ENCODE peak calls at places on chromosomes 2 and 18, in seven cellular contexts. Q, G, O, H, N, D and B are unnamed samples.

GRCh38 chr18:12839526-12840196 is 44.4 kb downstream of the PTPN2 start:
- DNase-seq in Q (no peak), G (no peak), O (peak; percentile 83), H (no peak), N (no peak), D (no peak), B (peak; percentile 70)

GRCh38 chr2:121346886-121347285 is 61.9 kb upstream of the TFCP2L1 start:
- DNase-seq in Q (no peak), G (no peak), O (no peak), H (no peak), N (no peak), D (no peak), B (no peak)

GRCh38 chr2:96642564-96643350 is at the start of gene FER1L5:
- DNase-seq in Q (no peak), G (peak; percentile 82), O (no peak), H (no peak), N (peak; percentile 44), D (peak; percentile 63), B (no peak)

GRCh38 chr2:54639609-54640008 is 83.9 kb upstream of the EML6 start:
- DNase-seq in Q (no peak), G (no peak), O (no peak), H (no peak), N (peak; percentile 57), D (peak; percentile 16), B (no peak)

GRCh38 chr2:6143812-6144211 is 451.6 kb downstream of the SOX11 start:
- DNase-seq in Q (no peak), G (no peak), O (no peak), H (no peak), N (no peak), D (no peak), B (no peak)

GRCh38 chr2:7444614-7445013 is 527.4 kb downstream of the RNF144A start:
- DNase-seq in Q (no peak), G (no peak), O (no peak), H (no peak), N (no peak), D (no peak), B (no peak)

GRCh38 chr18:8474661-8475060 is 134.6 kb upstream of the RAB12 start:
- DNase-seq in Q (no peak), G (no peak), O (no peak), H (no peak), N (no peak), D (no peak), B (no peak)

GRCh38 chr2:235263205-235264120 is 230.4 kb upstream of the AGAP1 start:
- DNase-seq in Q (no peak), G (peak; percentile 38), O (no peak), H (no peak), N (peak; percentile 91), D (peak; percentile 93), B (no peak)

GRCh38 chr2:234502285-234502918 is 5.5 kb upstream of the ARL4C start:
- DNase-seq in Q (no peak), G (no peak), O (no peak), H (no peak), N (no peak), D (peak; percentile 92), B (no peak)

GRCh38 chr18:79513381-79514081 is 117.8 kb downstream of the NFATC1 start:
- DNase-seq in Q (no peak), G (peak; percentile 19), O (no peak), H (peak; percentile 56), N (no peak), D (no peak), B (no peak)

GRCh38 chr18:9619545-9619944 is 5.2 kb upstream of the PPP4R1 start:
- DNase-seq in Q (no peak), G (no peak), O (no peak), H (no peak), N (no peak), D (peak; percentile 92), B (no peak)

GRCh38 chr2:10389596-10389995 is 58.5 kb downstream of the ODC1 start:
- DNase-seq in Q (no peak), G (no peak), O (no peak), H (no peak), N (no peak), D (peak; percentile 28), B (no peak)

GRCh38 chr2:239374896-239375277 is 25.9 kb downstream of the HDAC4 start:
- DNase-seq in Q (no peak), G (no peak), O (no peak), H (no peak), N (peak; percentile 19), D (no peak), B (no peak)

GRCh38 chr2:1491751-1492150 is 78.5 kb downstream of the TPO start:
- DNase-seq in Q (no peak), G (no peak), O (no peak), H (peak; percentile 61), N (no peak), D (no peak), B (no peak)

GRCh38 chr2:13522917-13523821 is 806.4 kb downstream of the TRIB2 start:
- DNase-seq in Q (no peak), G (no peak), O (peak; percentile 98), H (no peak), N (peak; percentile 58), D (no peak), B (peak; percentile 42)

GRCh38 chr2:190477563-190478454 is 56.7 kb downstream of the NEMP2 start:
- DNase-seq in Q (no peak), G (no peak), O (no peak), H (no peak), N (no peak), D (peak; percentile 34), B (no peak)

GRCh38 chr2:186771850-186772463 is 77.0 kb downstream of the ZSWIM2 start:
- DNase-seq in Q (no peak), G (peak; percentile 63), O (peak; percentile 16), H (no peak), N (no peak), D (no peak), B (no peak)

GRCh38 chr2:132421198-132421780 is 4.7 kb downstream of the GPR39 start:
- DNase-seq in Q (no peak), G (no peak), O (no peak), H (no peak), N (no peak), D (peak; percentile 30), B (no peak)

GRCh38 chr2:20599001-20599600 is 51.8 kb downstream of the HS1BP3 start:
- DNase-seq in Q (no peak), G (no peak), O (no peak), H (peak; percentile 91), N (peak; percentile 92), D (no peak), B (no peak)

GRCh38 chr18:68769423-68769822 is 28.5 kb upstream of the CCDC102B start:
- DNase-seq in Q (no peak), G (no peak), O (no peak), H (no peak), N (no peak), D (no peak), B (no peak)

GRCh38 chr2:9749546-9750223 is 93.6 kb upstream of the TAF1B start:
- DNase-seq in Q (no peak), G (no peak), O (no peak), H (no peak), N (no peak), D (no peak), B (no peak)

GRCh38 chr2:186827426-186827825 is 21.5 kb downstream of the ZSWIM2 start:
- DNase-seq in Q (no peak), G (no peak), O (no peak), H (no peak), N (no peak), D (peak; percentile 75), B (no peak)

GRCh38 chr2:36915627-36916026 is 50.7 kb downstream of the STRN start:
- DNase-seq in Q (no peak), G (no peak), O (no peak), H (no peak), N (no peak), D (no peak), B (no peak)

GRCh38 chr2:36919041-36919837 is 47.1 kb downstream of the STRN start:
- DNase-seq in Q (no peak), G (no peak), O (no peak), H (no peak), N (no peak), D (peak; percentile 7), B (no peak)

GRCh38 chr2:36912692-36913091 is 53.6 kb downstream of the STRN start:
- DNase-seq in Q (no peak), G (no peak), O (no peak), H (no peak), N (no peak), D (peak; percentile 83), B (no peak)

GRCh38 chr2:36921984-36922383 is 44.4 kb downstream of the STRN start:
- DNase-seq in Q (no peak), G (no peak), O (no peak), H (no peak), N (no peak), D (no peak), B (no peak)

DNA sequence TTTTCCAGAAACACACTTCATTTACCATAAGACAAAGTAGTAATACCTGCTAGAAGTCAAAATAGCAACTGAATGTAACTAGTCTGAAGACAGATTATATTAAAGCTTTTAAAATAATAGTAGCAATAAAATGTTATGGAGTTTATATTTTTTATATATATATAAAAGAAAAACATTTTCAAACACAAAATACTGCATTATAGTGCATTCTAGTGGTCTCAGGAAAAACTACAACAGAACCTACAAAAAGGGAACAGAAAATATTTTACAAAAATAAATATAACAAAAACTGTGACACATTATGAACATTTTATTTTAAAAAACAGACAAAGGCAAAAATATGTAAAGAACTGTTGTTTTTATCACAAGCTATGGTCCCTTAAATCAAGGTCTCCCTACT is 48.0 kb downstream of the STRN start:
- DNase-seq in Q (no peak), G (no peak), O (no peak), H (no peak), N (no peak), D (peak; percentile 10), B (no peak)
- TF ChIP-seq CTCF in Q (peak; percentile 22), G (peak; percentile 57), O (no peak), H (peak; percentile 9), N (peak; percentile 44), D (peak; percentile 45), B (peak; percentile 24)

GRCh38 chr2:88489181-88489580 is 36.7 kb upstream of the FOXI3 start:
- DNase-seq in Q (no peak), G (no peak), O (no peak), H (no peak), N (no peak), D (no peak), B (no peak)
- TF ChIP-seq CTCF in Q (no peak), G (peak; percentile 30), O (no peak), H (no peak), N (no peak), D (no peak), B (no peak)

GRCh38 chr2:218980800-218981389 is 4.1 kb downstream of the FEV start:
- DNase-seq in Q (no peak), G (no peak), O (peak; percentile 5), H (no peak), N (no peak), D (no peak), B (peak; percentile 30)
- TF ChIP-seq CTCF in Q (no peak), G (no peak), O (no peak), H (no peak), N (no peak), D (no peak), B (no peak)

GRCh38 chr2:134988994-134989605 is 58.1 kb downstream of the MAP3K19 start:
- DNase-seq in Q (no peak), G (no peak), O (peak; percentile 49), H (no peak), N (no peak), D (peak; percentile 50), B (peak; percentile 41)
- TF ChIP-seq CTCF in Q (no peak), G (peak; percentile 70), O (peak; percentile 54), H (no peak), N (peak; percentile 59), D (peak; percentile 56), B (peak; percentile 38)

GRCh38 chr18:72086421-72086820 is 457.7 kb downstream of the CBLN2 start:
- DNase-seq in Q (no peak), G (no peak), O (peak; percentile 29), H (no peak), N (no peak), D (no peak), B (no peak)
- TF ChIP-seq CTCF in Q (no peak), G (peak; percentile 72), O (peak; percentile 40), H (no peak), N (peak; percentile 32), D (no peak), B (peak; percentile 40)